ENCODE peak calls at places on chromosomes 5 and 9, in seven cellular contexts. S is WTC11; R is fibroblast of pulmonary artery; U is stimulated activated CD4-positive, alpha-beta T cell treated with anti-CD3 and anti-CD28 coated beads, Interleukin-15, amount 100 ng/mL, for 1 hour; K is body of pancreas; A is HTR-8/SVneo; I is effector memory CD8-positive, alpha-beta T cell. G is an unnamed sample.

GRCh38 chr5:137730331-137730730 is 5.6 kb downstream of the KLHL3 start:
- DNase-seq in S (no peak), R (no peak), U (no peak), K (no peak), A (no peak), I (no peak), G (no peak)

GRCh38 chr9:4137234-4137633 is 162.6 kb downstream of the GLIS3 start:
- DNase-seq in S (no peak), R (peak; percentile 96), U (no peak), K (peak; percentile 30), A (peak; percentile 80), I (no peak), G (peak; percentile 91)

GRCh38 chr5:64295100-64295499 is 129.5 kb downstream of the RNF180 start:
- DNase-seq in S (no peak), R (no peak), U (no peak), K (peak; percentile 20), A (no peak), I (no peak), G (no peak)

GRCh38 chr9:68964102-68964541 is 49.8 kb downstream of the PRKACG start:
- DNase-seq in S (no peak), R (no peak), U (no peak), K (no peak), A (no peak), I (no peak), G (no peak)

GRCh38 chr5:150065886-150066285 is 20.5 kb downstream of the CSF1R start:
- DNase-seq in S (no peak), R (peak; percentile 18), U (no peak), K (peak; percentile 55), A (no peak), I (no peak), G (no peak)

GRCh38 chr9:88462191-88462590 is 72.8 kb upstream of the NXNL2 start:
- DNase-seq in S (no peak), R (peak; percentile 14), U (no peak), K (no peak), A (no peak), I (no peak), G (peak; percentile 35)

GRCh38 chr5:99025298-99026045 is 96.7 kb upstream of the CHD1 start:
- DNase-seq in S (no peak), R (no peak), U (no peak), K (peak; percentile 76), A (no peak), I (no peak), G (no peak)

GRCh38 chr5:73528248-73528647 is 30.0 kb downstream of the BTF3 start:
- DNase-seq in S (no peak), R (no peak), U (no peak), K (no peak), A (no peak), I (no peak), G (no peak)

GRCh38 chr5:5421149-5421960 is 1.1 kb upstream of the ICE1 start:
- DNase-seq in S (no peak), R (peak; percentile 18), U (no peak), K (peak; percentile 14), A (no peak), I (peak; percentile 2), G (no peak)

GRCh38 chr5:78467744-78468357 is 107.4 kb downstream of the SCAMP1 start:
- DNase-seq in S (no peak), R (peak; percentile 78), U (no peak), K (no peak), A (peak; percentile 41), I (no peak), G (no peak)

GRCh38 chr9:89984214-89984613 is 379.4 kb downstream of the GADD45G start:
- DNase-seq in S (no peak), R (peak; percentile 25), U (no peak), K (no peak), A (no peak), I (no peak), G (no peak)

G was measured in HS-27A.